ENCODE peak calls at places on chromosomes 1 and 21, in five cellular contexts. One of them, this sample, is unnamed.
A peak's percentile ranks its signal among the peaks of the same experiment; 100 is the strongest.

GRCh38 chr1:227124461-227124860 is 184.4 kb downstream of the COQ8A start:
- DNase-seq in pulmonary artery endothelial cell: no peak
- DNase-seq in CD4-positive, alpha-beta T cell: no peak
- DNase-seq in brain microvascular endothelial cell: no peak
- DNase-seq in SJCRH30: no peak
- DNase-seq in this sample: no peak

GRCh38 chr1:156677616-156678596 is 699 bp upstream of the NES start:
- DNase-seq in CD4-positive, alpha-beta T cell: no peak
- DNase-seq in pulmonary artery endothelial cell: no peak
- DNase-seq in SJCRH30: peak; percentile 84
- DNase-seq in brain microvascular endothelial cell: peak; percentile 65
- DNase-seq in this sample: peak; percentile 58

GRCh38 chr1:242568666-242569065 is 44.2 kb upstream of the PLD5 start:
- DNase-seq in pulmonary artery endothelial cell: no peak
- DNase-seq in CD4-positive, alpha-beta T cell: no peak
- DNase-seq in brain microvascular endothelial cell: no peak
- DNase-seq in SJCRH30: no peak
- DNase-seq in this sample: no peak

GRCh38 chr1:110039641-110040040 is 5.2 kb downstream of the STRIP1 start:
- DNase-seq in SJCRH30: no peak
- DNase-seq in brain microvascular endothelial cell: no peak
- DNase-seq in pulmonary artery endothelial cell: no peak
- DNase-seq in CD4-positive, alpha-beta T cell: no peak
- DNase-seq in this sample: no peak

GRCh38 chr1:152108899-152109222 is 6.4 kb downstream of the TCHH start:
- DNase-seq in brain microvascular endothelial cell: no peak
- DNase-seq in CD4-positive, alpha-beta T cell: no peak
- DNase-seq in pulmonary artery endothelial cell: no peak
- DNase-seq in SJCRH30: no peak
- DNase-seq in this sample: no peak

GRCh38 chr21:43281661-43282357 is 113.0 kb downstream of the CRYAA start:
- DNase-seq in pulmonary artery endothelial cell: no peak
- DNase-seq in SJCRH30: no peak
- DNase-seq in brain microvascular endothelial cell: no peak
- DNase-seq in CD4-positive, alpha-beta T cell: no peak
- DNase-seq in this sample: no peak

GRCh38 chr1:1703796-1704195 is 11.2 kb upstream of the SLC35E2B start:
- DNase-seq in pulmonary artery endothelial cell: no peak
- DNase-seq in SJCRH30: no peak
- DNase-seq in brain microvascular endothelial cell: no peak
- DNase-seq in CD4-positive, alpha-beta T cell: no peak
- DNase-seq in this sample: no peak

GRCh38 chr1:187985897-187986654 is 1157.3 kb downstream of the PLA2G4A start:
- DNase-seq in pulmonary artery endothelial cell: no peak
- DNase-seq in brain microvascular endothelial cell: no peak
- DNase-seq in CD4-positive, alpha-beta T cell: no peak
- DNase-seq in SJCRH30: peak; percentile 2
- DNase-seq in this sample: no peak

GRCh38 chr1:241507189-241507820 is 12.2 kb downstream of the FH start:
- DNase-seq in SJCRH30: no peak
- DNase-seq in pulmonary artery endothelial cell: no peak
- DNase-seq in CD4-positive, alpha-beta T cell: no peak
- DNase-seq in brain microvascular endothelial cell: no peak
- DNase-seq in this sample: no peak

GRCh38 chr1:225700164-225700740 is 47.3 kb upstream of the ENAH start:
- DNase-seq in CD4-positive, alpha-beta T cell: no peak
- DNase-seq in brain microvascular endothelial cell: peak; percentile 97
- DNase-seq in pulmonary artery endothelial cell: peak; percentile 27
- DNase-seq in SJCRH30: peak; percentile 86
- DNase-seq in this sample: peak; percentile 86

GRCh38 chr1:3510136-3510955 is 55.9 kb downstream of the ARHGEF16 start:
- DNase-seq in CD4-positive, alpha-beta T cell: no peak
- DNase-seq in pulmonary artery endothelial cell: no peak
- DNase-seq in SJCRH30: no peak
- DNase-seq in brain microvascular endothelial cell: no peak
- DNase-seq in this sample: no peak

GRCh38 chr21:36718951-36719501 is 20.1 kb downstream of the SIM2 start:
- DNase-seq in pulmonary artery endothelial cell: no peak
- DNase-seq in brain microvascular endothelial cell: no peak
- DNase-seq in CD4-positive, alpha-beta T cell: no peak
- DNase-seq in SJCRH30: no peak
- DNase-seq in this sample: no peak

GRCh38 chr1:35931424-35932157 is 686 bp downstream of the AGO3 start:
- DNase-seq in brain microvascular endothelial cell: peak; percentile 9
- DNase-seq in CD4-positive, alpha-beta T cell: no peak
- DNase-seq in pulmonary artery endothelial cell: no peak
- DNase-seq in SJCRH30: no peak
- DNase-seq in this sample: no peak

GRCh38 chr1:58657082-58657481 is 42.8 kb downstream of the MYSM1 start:
- DNase-seq in brain microvascular endothelial cell: no peak
- DNase-seq in SJCRH30: no peak
- DNase-seq in CD4-positive, alpha-beta T cell: no peak
- DNase-seq in pulmonary artery endothelial cell: no peak
- DNase-seq in this sample: no peak

GRCh38 chr21:17903029-17903806 is 84.1 kb upstream of the C21orf91 start:
- DNase-seq in SJCRH30: no peak
- DNase-seq in brain microvascular endothelial cell: no peak
- DNase-seq in CD4-positive, alpha-beta T cell: no peak
- DNase-seq in pulmonary artery endothelial cell: no peak
- DNase-seq in this sample: no peak

GRCh38 chr21:16073571-16073970 is 343.8 kb downstream of the USP25 start:
- DNase-seq in CD4-positive, alpha-beta T cell: no peak
- DNase-seq in pulmonary artery endothelial cell: no peak
- DNase-seq in SJCRH30: no peak
- DNase-seq in brain microvascular endothelial cell: no peak
- DNase-seq in this sample: no peak

GRCh38 chr1:68473060-68473459 is 23.3 kb upstream of the RPE65 start:
- DNase-seq in brain microvascular endothelial cell: no peak
- DNase-seq in CD4-positive, alpha-beta T cell: no peak
- DNase-seq in pulmonary artery endothelial cell: no peak
- DNase-seq in SJCRH30: no peak
- DNase-seq in this sample: no peak

GRCh38 chr1:31224102-31224501 is 15.6 kb downstream of the NKAIN1 start:
- DNase-seq in SJCRH30: no peak
- DNase-seq in pulmonary artery endothelial cell: no peak
- DNase-seq in brain microvascular endothelial cell: no peak
- DNase-seq in CD4-positive, alpha-beta T cell: no peak
- DNase-seq in this sample: no peak

GRCh38 chr1:45924736-45925135 is 121.3 kb downstream of the MAST2 start:
- DNase-seq in brain microvascular endothelial cell: peak; percentile 65
- DNase-seq in pulmonary artery endothelial cell: no peak
- DNase-seq in CD4-positive, alpha-beta T cell: no peak
- DNase-seq in SJCRH30: no peak
- DNase-seq in this sample: no peak

This sample was measured in brain pericyte.